ENCODE peak calls at places on chromosomes 13 and 19, in five cellular contexts. One of them, this sample, is unnamed.

GRCh38 chr13:31722684-31723083 is 16.6 kb upstream of the RXFP2 start:
- DNase-seq in tibial nerve: no peak
- DNase-seq in body of pancreas: no peak
- DNase-seq in sigmoid colon: no peak
- DNase-seq in adrenal gland: no peak
- DNase-seq in this sample: no peak

GRCh38 chr13:31209172-31209818 is 9.5 kb downstream of the B3GLCT start:
- DNase-seq in tibial nerve: peak
- DNase-seq in body of pancreas: peak
- DNase-seq in sigmoid colon: peak
- DNase-seq in adrenal gland: peak
- DNase-seq in this sample: peak

GRCh38 chr19:19113040-19113541 is 25.2 kb downstream of the TMEM161A start:
- DNase-seq in tibial nerve: no peak
- DNase-seq in body of pancreas: no peak
- DNase-seq in sigmoid colon: no peak
- DNase-seq in adrenal gland: no peak
- DNase-seq in this sample: no peak

GRCh38 chr13:64778002-64778401 is 2452.1 kb downstream of the PCDH9 start:
- DNase-seq in tibial nerve: no peak
- DNase-seq in body of pancreas: no peak
- DNase-seq in sigmoid colon: no peak
- DNase-seq in adrenal gland: no peak
- DNase-seq in this sample: no peak

GRCh38 chr13:63124863-63125262 is 1709.2 kb upstream of the PCDH20 start:
- DNase-seq in tibial nerve: no peak
- DNase-seq in body of pancreas: no peak
- DNase-seq in sigmoid colon: no peak
- DNase-seq in adrenal gland: no peak
- DNase-seq in this sample: no peak

GRCh38 chr19:6752257-6753177 is 13.0 kb downstream of the TRIP10 start:
- DNase-seq in tibial nerve: no peak
- DNase-seq in body of pancreas: no peak
- DNase-seq in sigmoid colon: no peak
- DNase-seq in adrenal gland: no peak
- DNase-seq in this sample: no peak

GRCh38 chr19:49613374-49613773 is 22.4 kb downstream of the PRR12 start:
- DNase-seq in tibial nerve: no peak
- DNase-seq in body of pancreas: no peak
- DNase-seq in sigmoid colon: no peak
- DNase-seq in adrenal gland: peak
- DNase-seq in this sample: no peak

GRCh38 chr19:57302020-57302465 is 18.2 kb upstream of the ZNF543 start:
- DNase-seq in tibial nerve: no peak
- DNase-seq in body of pancreas: no peak
- DNase-seq in sigmoid colon: no peak
- DNase-seq in adrenal gland: peak
- DNase-seq in this sample: no peak

GRCh38 chr19:5865772-5866171 is 4.6 kb downstream of the FUT5 start:
- DNase-seq in tibial nerve: no peak
- DNase-seq in body of pancreas: no peak
- DNase-seq in sigmoid colon: no peak
- DNase-seq in adrenal gland: no peak
- DNase-seq in this sample: no peak

GRCh38 chr19:33239223-33239975 is 13.7 kb upstream of the SLC7A10 start:
- DNase-seq in tibial nerve: no peak
- DNase-seq in body of pancreas: no peak
- DNase-seq in sigmoid colon: no peak
- DNase-seq in adrenal gland: no peak
- DNase-seq in this sample: no peak

GRCh38 chr13:32622827-32623226 is 36.6 kb downstream of the PDS5B start:
- DNase-seq in tibial nerve: no peak
- DNase-seq in body of pancreas: no peak
- DNase-seq in sigmoid colon: no peak
- DNase-seq in adrenal gland: no peak
- DNase-seq in this sample: no peak

GRCh38 chr13:44759723-44760360 is 183.7 kb upstream of the TSC22D1 start:
- DNase-seq in tibial nerve: no peak
- DNase-seq in body of pancreas: peak
- DNase-seq in sigmoid colon: no peak
- DNase-seq in adrenal gland: no peak
- DNase-seq in this sample: no peak

GRCh38 chr19:42176990-42177685 is 40.3 kb downstream of the DEDD2 start:
- DNase-seq in tibial nerve: peak
- DNase-seq in body of pancreas: peak
- DNase-seq in sigmoid colon: peak
- DNase-seq in adrenal gland: peak
- DNase-seq in this sample: peak

GRCh38 chr19:15248648-15249559 is 16.7 kb upstream of the EPHX3 start:
- DNase-seq in tibial nerve: peak
- DNase-seq in body of pancreas: peak
- DNase-seq in sigmoid colon: peak
- DNase-seq in adrenal gland: peak
- DNase-seq in this sample: peak

GRCh38 chr13:113595131-113595530 is 10.6 kb downstream of the TFDP1 start:
- DNase-seq in tibial nerve: no peak
- DNase-seq in body of pancreas: no peak
- DNase-seq in sigmoid colon: no peak
- DNase-seq in adrenal gland: no peak
- DNase-seq in this sample: no peak

GRCh38 chr13:98556968-98557591 is 19.8 kb downstream of the STK24 start:
- DNase-seq in tibial nerve: no peak
- DNase-seq in body of pancreas: peak
- DNase-seq in sigmoid colon: peak
- DNase-seq in adrenal gland: no peak
- DNase-seq in this sample: peak

GRCh38 chr13:39665763-39666162 is 10.3 kb downstream of the COG6 start:
- DNase-seq in tibial nerve: no peak
- DNase-seq in body of pancreas: no peak
- DNase-seq in sigmoid colon: no peak
- DNase-seq in adrenal gland: no peak
- DNase-seq in this sample: no peak

GRCh38 chr19:40604647-40605200 is 3.6 kb downstream of the LTBP4 start:
- DNase-seq in tibial nerve: no peak
- DNase-seq in body of pancreas: peak
- DNase-seq in sigmoid colon: peak
- DNase-seq in adrenal gland: no peak
- DNase-seq in this sample: no peak

GRCh38 chr19:35328851-35329285 is at the start of gene CD22:
- DNase-seq in tibial nerve: no peak
- DNase-seq in body of pancreas: no peak
- DNase-seq in sigmoid colon: no peak
- DNase-seq in adrenal gland: no peak
- DNase-seq in this sample: no peak
- TF ChIP-seq POLR2A in tibial nerve: no peak
- TF ChIP-seq POLR2A in body of pancreas: no peak
- TF ChIP-seq POLR2A in sigmoid colon: no peak
- TF ChIP-seq POLR2A in adrenal gland: no peak
- TF ChIP-seq POLR2A in this sample: no peak

GRCh38 chr13:105814902-105815250 is 720.6 kb downstream of the EFNB2 start:
- DNase-seq in tibial nerve: no peak
- DNase-seq in body of pancreas: no peak
- DNase-seq in sigmoid colon: no peak
- DNase-seq in adrenal gland: no peak
- DNase-seq in this sample: no peak

GRCh38 chr13:105817498-105817897 is 718.0 kb downstream of the EFNB2 start:
- DNase-seq in tibial nerve: no peak
- DNase-seq in body of pancreas: no peak
- DNase-seq in sigmoid colon: no peak
- DNase-seq in adrenal gland: no peak
- DNase-seq in this sample: no peak

GRCh38 chr13:105817011-105817410 is 718.5 kb downstream of the EFNB2 start:
- DNase-seq in tibial nerve: no peak
- DNase-seq in body of pancreas: no peak
- DNase-seq in sigmoid colon: no peak
- DNase-seq in adrenal gland: no peak
- DNase-seq in this sample: no peak

GRCh38 chr13:105814219-105814901 is 721.1 kb downstream of the EFNB2 start:
- DNase-seq in tibial nerve: no peak
- DNase-seq in body of pancreas: no peak
- DNase-seq in sigmoid colon: no peak
- DNase-seq in adrenal gland: no peak
- DNase-seq in this sample: no peak
- TF ChIP-seq CTCF in tibial nerve: no peak
- TF ChIP-seq CTCF in body of pancreas: no peak
- TF ChIP-seq CTCF in sigmoid colon: no peak
- TF ChIP-seq CTCF in adrenal gland: no peak
- TF ChIP-seq CTCF in this sample: no peak

GRCh38 chr19:46068345-46069258 is 27.8 kb upstream of the IGFL4 start:
- DNase-seq in tibial nerve: no peak
- DNase-seq in body of pancreas: no peak
- DNase-seq in sigmoid colon: no peak
- DNase-seq in adrenal gland: peak
- DNase-seq in this sample: no peak
- H3K27ac ChIP-seq in tibial nerve: no peak
- H3K27ac ChIP-seq in body of pancreas: no peak
- H3K27ac ChIP-seq in sigmoid colon: no peak
- H3K27ac ChIP-seq in adrenal gland: no peak
- H3K27ac ChIP-seq in this sample: no peak

DNA sequence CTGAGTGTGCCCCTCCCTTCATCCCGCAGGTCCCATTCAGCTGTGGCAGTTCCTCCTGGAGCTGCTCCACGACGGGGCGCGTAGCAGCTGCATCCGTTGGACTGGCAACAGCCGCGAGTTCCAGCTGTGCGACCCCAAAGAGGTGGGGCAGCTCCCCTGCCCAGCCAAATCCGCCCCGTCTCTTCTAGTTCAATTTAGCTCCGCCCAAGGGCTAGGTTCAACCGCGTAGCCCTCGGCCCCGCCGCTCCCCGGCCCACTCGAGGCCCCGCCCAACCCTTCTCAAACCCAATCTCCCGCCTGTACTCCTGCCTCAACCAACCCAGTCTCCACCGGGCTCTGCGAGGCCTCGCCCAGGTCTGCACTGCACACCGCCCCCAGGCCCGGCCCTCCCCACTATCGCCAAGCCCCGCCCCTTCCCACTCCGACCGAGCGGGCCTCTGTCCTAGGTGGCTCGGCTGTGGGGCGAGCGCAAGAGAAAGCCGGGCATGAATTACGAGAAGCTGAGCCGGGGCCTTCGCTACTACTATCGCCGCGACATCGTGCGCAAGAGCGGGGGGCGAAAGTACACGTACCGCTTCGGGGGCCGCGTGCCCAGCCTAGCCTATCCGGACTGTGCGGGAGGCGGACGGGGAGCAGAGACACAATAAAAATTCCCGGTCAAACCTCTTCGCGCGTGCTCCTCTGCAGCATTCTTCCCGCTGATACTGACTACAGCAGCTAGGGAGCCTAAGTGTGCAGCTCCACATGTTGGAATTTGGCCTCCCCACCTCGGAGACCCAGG is 2.9 kb downstream of the ETV2 start:
- DNase-seq in tibial nerve: peak
- DNase-seq in body of pancreas: peak
- DNase-seq in sigmoid colon: peak
- DNase-seq in adrenal gland: peak
- DNase-seq in this sample: peak
- TF ChIP-seq POLR2A in tibial nerve: no peak
- TF ChIP-seq POLR2A in body of pancreas: peak
- TF ChIP-seq POLR2A in sigmoid colon: no peak
- TF ChIP-seq POLR2A in adrenal gland: no peak
- TF ChIP-seq POLR2A in this sample: no peak

DNA sequence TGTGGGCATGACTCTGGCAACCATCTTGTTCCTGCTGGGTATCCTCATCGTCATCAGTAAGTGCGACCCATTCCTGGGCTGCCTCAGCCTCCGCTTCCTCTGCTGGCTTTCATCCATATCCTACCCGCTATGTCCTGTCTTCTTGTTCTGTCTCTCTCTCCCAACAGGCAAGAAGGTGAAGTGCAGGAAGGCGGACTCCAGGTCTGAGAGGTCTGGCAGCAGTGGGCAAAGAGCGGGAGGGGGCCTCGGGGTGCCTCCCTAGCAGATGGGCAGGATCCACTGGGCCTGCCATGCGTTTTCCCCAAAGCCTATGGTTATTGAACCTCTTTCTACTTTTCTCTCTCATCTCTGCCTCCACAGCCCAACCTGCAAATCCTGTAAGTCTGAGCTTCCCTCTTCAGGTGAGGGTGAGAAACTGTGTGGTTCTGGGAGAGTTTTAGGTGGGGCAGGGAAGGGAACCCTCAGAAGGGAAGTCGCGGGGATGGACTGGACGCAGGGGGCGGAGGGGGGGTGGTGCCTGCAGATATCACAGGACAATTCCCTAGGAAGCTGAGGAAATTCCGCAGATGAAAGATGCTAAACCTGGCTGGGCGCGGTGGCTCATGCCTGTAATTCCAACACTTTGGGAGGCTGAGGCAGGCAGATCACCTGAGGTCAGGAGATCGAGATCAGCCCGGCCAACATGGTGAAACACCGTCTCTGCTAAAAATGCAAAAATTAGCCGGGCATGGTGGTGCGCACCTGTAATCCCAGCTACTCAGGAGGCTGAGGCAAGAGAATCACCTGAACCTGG is 3.1 kb upstream of the FXYD5 start:
- DNase-seq in tibial nerve: no peak
- DNase-seq in body of pancreas: no peak
- DNase-seq in sigmoid colon: no peak
- DNase-seq in adrenal gland: no peak
- DNase-seq in this sample: no peak
- TF ChIP-seq CTCF in tibial nerve: no peak
- TF ChIP-seq CTCF in body of pancreas: no peak
- TF ChIP-seq CTCF in sigmoid colon: no peak
- TF ChIP-seq CTCF in adrenal gland: no peak
- TF ChIP-seq CTCF in this sample: no peak

This sample was measured in testis.